ENCODE peak calls at places on chromosomes 11 and 22, in nine cellular contexts. T is left colon, Q is OCI-LY7, P is pulmonary artery endothelial cell, D is heart right ventricle, G is G401, U is pons, M is chondrocyte, N is NCI-H1105 treated with DMSO at 0.1 percent for 48 hours. Y is an unnamed sample.

GRCh38 chr11:92211576-92212167 is 12.9 kb upstream of the FAT3 start:
- DNase-seq in T (peak), Q (no peak), P (no peak), D (peak), G (no peak), U (peak), M (no peak), N (peak), Y (no peak)

GRCh38 chr11:68016904-68017817 is 7.0 kb downstream of the ALDH3B1 start:
- DNase-seq in T (no peak), Q (no peak), P (no peak), D (no peak), G (no peak), U (peak), M (peak), N (no peak), Y (no peak)

GRCh38 chr11:69825037-69825834 is 6.0 kb upstream of the FGF3 start:
- DNase-seq in T (peak), Q (no peak), P (no peak), D (no peak), G (no peak), U (no peak), M (peak), N (no peak), Y (no peak)

GRCh38 chr11:11985016-11985715 is 23.3 kb downstream of the DKK3 start:
- DNase-seq in T (no peak), Q (no peak), P (no peak), D (no peak), G (no peak), U (no peak), M (no peak), N (no peak), Y (no peak)

GRCh38 chr11:119673389-119674336 is 55.3 kb downstream of the NECTIN1 start:
- DNase-seq in T (peak), Q (peak), P (no peak), D (no peak), G (no peak), U (no peak), M (no peak), N (no peak), Y (no peak)

GRCh38 chr22:42324991-42325710 is 54.7 kb upstream of the TCF20 start:
- DNase-seq in T (peak), Q (no peak), P (no peak), D (no peak), G (no peak), U (no peak), M (no peak), N (no peak), Y (no peak)

GRCh38 chr22:17217179-17217578 is 2.1 kb downstream of the ADA2 start:
- DNase-seq in T (no peak), Q (peak), P (no peak), D (no peak), G (no peak), U (no peak), M (no peak), N (no peak), Y (no peak)

GRCh38 chr11:13984616-13985474 is 22.3 kb downstream of the SPON1 start:
- DNase-seq in T (no peak), Q (peak), P (no peak), D (no peak), G (no peak), U (no peak), M (no peak), N (no peak), Y (no peak)

GRCh38 chr11:105870521-105871113 is 151.4 kb downstream of the MSANTD4 start:
- DNase-seq in T (no peak), Q (no peak), P (no peak), D (no peak), G (no peak), U (no peak), M (no peak), N (no peak), Y (no peak)